ENCODE peak calls at places on chromosome 9, in five cellular contexts. B is keratinocyte, K is fibroblast of pulmonary artery, Q is iPS DF 6.9, L is ovary. Y is an unnamed sample.

GRCh38 chr9:88593537-88594185 is 58.7 kb downstream of the NXNL2 start:
- DNase-seq in Q (no peak), L (peak; percentile 37), B (no peak), K (peak; percentile 81), Y (peak; percentile 84)

GRCh38 chr9:35728041-35728971 is 3.7 kb downstream of the TLN1 start:
- DNase-seq in K (peak; percentile 96), B (no peak), L (peak; percentile 74), Q (no peak), Y (peak; percentile 87)

GRCh38 chr9:18668944-18669343 is 195.0 kb downstream of the ADAMTSL1 start:
- DNase-seq in L (no peak), K (no peak), B (no peak), Q (peak; percentile 16), Y (no peak)

GRCh38 chr9:133493845-133494540 is 15.1 kb upstream of the SLC2A6 start:
- DNase-seq in Q (no peak), B (no peak), L (no peak), K (no peak), Y (no peak)

GRCh38 chr9:76374702-76375543 is 19.3 kb downstream of the RFK start:
- DNase-seq in K (peak; percentile 92), L (peak; percentile 81), B (no peak), Q (peak; percentile 4), Y (peak; percentile 81)

GRCh38 chr9:137279741-137280477 is 2.4 kb downstream of the TOR4A start:
- DNase-seq in Q (no peak), B (no peak), K (no peak), L (peak; percentile 32), Y (no peak)

GRCh38 chr9:34430843-34431437 is 27.4 kb downstream of the FAM219A start:
- DNase-seq in L (peak; percentile 45), K (peak; percentile 89), B (peak; percentile 36), Q (peak; percentile 39), Y (peak; percentile 86)

GRCh38 chr9:81468084-81468595 is 221.2 kb downstream of the TLE1 start:
- DNase-seq in Q (no peak), K (no peak), B (no peak), L (no peak), Y (no peak)

GRCh38 chr9:82212885-82213284 is 224.3 kb downstream of the SPATA31D1 start:
- DNase-seq in L (no peak), B (no peak), Q (no peak), K (no peak), Y (no peak)

GRCh38 chr9:82939451-82939850 is 123.5 kb downstream of the RASEF start:
- DNase-seq in B (no peak), Q (no peak), L (no peak), K (no peak), Y (no peak)

GRCh38 chr9:79357185-79357584 is 214.6 kb upstream of the TLE4 start:
- DNase-seq in B (no peak), Q (no peak), K (no peak), L (no peak), Y (no peak)

GRCh38 chr9:101711330-101711941 is 27.0 kb downstream of the GRIN3A start:
- DNase-seq in Q (peak; percentile 25), B (no peak), K (no peak), L (no peak), Y (peak; percentile 15)

GRCh38 chr9:121559183-121559582 is 59.5 kb upstream of the GGTA1 start:
- DNase-seq in Q (no peak), L (no peak), K (peak; percentile 53), B (no peak), Y (peak; percentile 31)

GRCh38 chr9:127194881-127195713 is 69.5 kb upstream of the GARNL3 start:
- DNase-seq in B (peak; percentile 38), K (no peak), L (no peak), Q (no peak), Y (no peak)

DNA sequence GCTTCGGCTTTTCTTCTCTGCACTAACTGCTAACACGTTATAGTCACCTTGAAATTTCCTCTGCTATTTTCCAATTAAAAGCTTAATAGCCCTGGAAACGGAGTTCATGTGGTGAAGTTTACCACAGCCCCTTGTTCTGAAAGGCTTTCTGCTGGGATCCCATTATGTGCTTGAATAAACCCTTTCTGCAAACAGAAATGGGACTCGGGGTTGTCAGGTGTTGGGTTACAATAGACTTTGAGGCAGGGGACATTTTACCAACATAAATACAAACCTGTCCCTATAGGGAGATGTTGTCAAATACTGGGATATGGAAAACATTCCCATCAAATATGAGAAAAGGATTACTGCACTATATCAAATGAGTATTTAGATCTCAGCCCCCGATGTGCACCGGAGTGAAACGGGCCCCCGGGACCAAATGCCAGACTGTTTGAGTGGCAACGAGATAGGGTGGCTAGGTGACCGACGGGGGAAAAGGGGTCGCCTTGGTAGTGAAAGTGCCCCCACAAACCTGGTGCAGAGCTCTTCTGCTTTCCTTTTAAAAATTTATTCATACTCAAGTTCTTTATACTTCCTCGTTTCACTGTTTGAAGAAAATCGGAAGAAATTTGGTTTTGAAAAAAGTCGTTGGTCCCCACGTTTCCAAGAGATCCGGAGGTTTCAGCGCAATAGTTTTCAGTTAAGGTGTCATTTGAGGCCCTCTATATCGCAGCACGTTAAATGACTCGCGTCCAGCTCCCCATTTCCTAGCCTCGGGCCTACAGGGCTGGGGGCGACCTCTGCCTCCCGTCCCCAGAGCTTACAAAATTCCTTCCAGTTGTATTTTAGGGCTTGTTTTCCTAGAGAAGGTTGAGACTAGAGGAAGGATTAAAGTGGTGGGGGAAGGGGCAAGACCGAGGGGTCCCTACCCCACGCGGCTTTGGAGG is 2.1 kb upstream of the DMRT3 start:
- DNase-seq in Q (no peak), K (no peak), B (no peak), L (no peak), Y (no peak)
- H3K4me3 ChIP-seq in Q (no peak overlapping the region), K (no peak overlapping the region), B (no peak overlapping the region), L (no peak overlapping the region), Y (no peak overlapping the region)

GRCh38 chr9:129667378-129667777 is 1.9 kb downstream of the PRRX2 start:
- DNase-seq in K (no peak), Q (no peak), B (no peak), L (no peak), Y (no peak)
- H3K4me3 ChIP-seq in K (no peak overlapping the region), Q (no peak overlapping the region), B (no peak overlapping the region), L (no peak overlapping the region), Y (no peak overlapping the region)

GRCh38 chr9:93674580-93675335 is 98.4 kb downstream of the PHF2 start:
- DNase-seq in K (no peak), L (peak; percentile 7), B (no peak), Q (no peak), Y (no peak)

GRCh38 chr9:93673844-93674334 is 97.5 kb downstream of the PHF2 start:
- DNase-seq in B (no peak), K (no peak), L (peak; percentile 9), Q (no peak), Y (no peak)

GRCh38 chr9:93675336-93676150 is 99.2 kb downstream of the PHF2 start:
- DNase-seq in B (no peak), Q (no peak), K (no peak), L (peak; percentile 13), Y (no peak)

GRCh38 chr9:93672622-93673270 is 96.4 kb downstream of the PHF2 start:
- DNase-seq in Q (no peak), B (no peak), K (no peak), L (peak; percentile 2), Y (no peak)

DNA sequence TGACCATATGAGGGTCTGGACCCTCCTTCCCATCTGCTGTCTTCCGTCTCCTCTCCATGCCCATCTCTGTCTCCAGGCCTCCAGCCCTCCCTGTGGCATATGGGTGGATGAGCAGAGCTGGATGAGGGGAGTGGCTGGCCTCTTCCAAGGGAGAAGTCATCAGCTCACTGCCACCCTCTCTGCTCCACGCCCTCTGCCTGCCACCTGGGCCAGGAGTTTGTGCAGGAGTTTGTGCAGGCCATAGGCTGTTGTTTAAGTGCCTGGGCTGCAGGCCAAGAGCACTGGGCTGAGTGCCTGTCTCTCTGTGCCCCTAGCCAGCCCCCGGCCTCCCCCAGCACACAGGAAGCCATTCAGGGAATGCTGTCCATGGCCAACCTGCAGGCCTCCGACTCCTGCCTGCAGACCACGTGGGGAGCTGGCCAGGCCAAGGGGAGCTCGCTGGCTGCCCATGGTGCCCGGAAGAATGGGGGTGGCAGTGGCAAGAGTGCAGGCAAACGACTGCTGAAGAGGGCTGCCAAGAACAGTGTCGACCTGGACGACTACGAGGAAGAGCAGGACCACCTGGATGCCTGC is 97.0 kb downstream of the PHF2 start:
- DNase-seq in K (peak; percentile 18), L (peak; percentile 14), B (no peak), Q (no peak), Y (no peak)
- H3K4me3 ChIP-seq in K (no peak overlapping the region), L (no peak overlapping the region), B (no peak overlapping the region), Q (no peak overlapping the region), Y (no peak overlapping the region)

GRCh38 chr9:77586591-77586990 is 61.5 kb downstream of the GNA14 start:
- DNase-seq in B (no peak), K (no peak), L (no peak), Q (no peak), Y (no peak)

GRCh38 chr9:77583366-77583626 is 64.8 kb downstream of the GNA14 start:
- DNase-seq in Q (no peak), B (no peak), K (no peak), L (no peak), Y (no peak)

GRCh38 chr9:77587851-77588250 is 60.3 kb downstream of the GNA14 start:
- DNase-seq in L (no peak), K (no peak), Q (no peak), B (no peak), Y (no peak)

GRCh38 chr9:77587036-77587435 is 61.1 kb downstream of the GNA14 start:
- DNase-seq in B (no peak), K (no peak), L (no peak), Q (no peak), Y (no peak)

DNA sequence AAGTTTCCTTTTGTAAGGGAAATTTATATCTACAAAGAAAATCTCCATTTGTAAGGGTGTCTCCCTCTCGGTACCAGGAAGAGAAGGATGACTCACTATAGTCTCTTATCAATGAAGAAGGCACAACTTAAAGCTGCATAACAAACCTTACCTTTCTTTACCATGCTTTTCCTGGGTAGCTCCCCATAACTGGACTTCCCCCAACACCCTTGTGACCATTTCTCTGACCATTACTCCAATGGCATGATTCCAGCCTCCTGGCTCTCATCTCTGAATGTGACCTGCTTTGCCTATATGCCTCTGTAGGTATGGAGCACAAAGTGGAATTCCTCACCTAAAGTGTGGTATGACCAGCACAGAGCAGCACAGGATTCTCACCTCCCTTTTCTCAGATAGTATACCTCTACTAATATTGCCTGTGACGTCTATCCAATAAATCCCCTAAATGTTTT is 62.8 kb downstream of the GNA14 start:
- DNase-seq in K (no peak), Q (peak; percentile 41), L (no peak), B (no peak), Y (no peak)
- H3K4me3 ChIP-seq in K (no peak overlapping the region), Q (no peak overlapping the region), L (no peak overlapping the region), B (no peak overlapping the region), Y (no peak overlapping the region)